ENCODE peak calls at places on chromosomes 5 and 9, in nine cellular contexts. Y is GM23338, P is neural progenitor cell, W is mammary epithelial cell, L is DND-41, S is hepatocyte, N is HCT116, C is astrocyte, F is IMR-90. A is an unnamed sample. For H3K36me3, the result is how much of the 10 kb centered on the place peaks cover.

GRCh38 chr9:116873937-116874900 is 187.1 kb downstream of the TRIM32 start:
- DNase-seq in C (no peak), S (no peak), F (no peak), Y (no peak), P (no peak), L (no peak), N (no peak), W (no peak), A (no peak)

GRCh38 chr9:98430535-98430934 is 175.1 kb upstream of the TBC1D2 start:
- DNase-seq in Y (no peak), F (peak), L (no peak), N (no peak), S (no peak), C (peak), P (no peak), W (no peak), A (no peak)

GRCh38 chr5:111829701-111830100 is 72.7 kb upstream of the NREP start:
- DNase-seq in P (no peak), N (no peak), S (no peak), W (peak), Y (no peak), F (peak), L (no peak), C (peak), A (peak)

GRCh38 chr5:15234366-15234765 is 265.6 kb upstream of the FBXL7 start:
- DNase-seq in P (peak), L (no peak), Y (peak), C (no peak), N (no peak), F (peak), W (peak), S (no peak), A (no peak)

GRCh38 chr9:114386361-114386885 is 1.4 kb downstream of the AKNA start:
- DNase-seq in Y (no peak), P (no peak), F (no peak), L (peak), N (no peak), S (no peak), W (no peak), C (no peak), A (no peak)

GRCh38 chr5:137630972-137631370 is 104.9 kb downstream of the KLHL3 start:
- DNase-seq in L (no peak), Y (peak), P (peak), S (no peak), N (no peak), F (peak), C (peak), W (no peak), A (no peak)

GRCh38 chr5:173862047-173862477 is 26.1 kb upstream of the CPEB4 start:
- DNase-seq in C (no peak), N (no peak), W (no peak), L (no peak), F (no peak), P (no peak), Y (no peak), S (no peak), A (no peak)

GRCh38 chr5:55143624-55144023 is 16.3 kb upstream of the GPX8 start:
- DNase-seq in P (no peak), W (no peak), C (no peak), N (no peak), L (no peak), F (no peak), S (peak), Y (no peak), A (no peak)

GRCh38 chr9:18250051-18250450 is 223.9 kb upstream of the ADAMTSL1 start:
- DNase-seq in N (no peak), W (no peak), F (no peak), L (no peak), C (no peak), P (no peak), Y (no peak), S (no peak), A (no peak)

GRCh38 chr5:179205277-179205676 is 140.0 kb downstream of the ADAMTS2 start:
- DNase-seq in W (no peak), Y (no peak), P (no peak), N (no peak), L (no peak), S (no peak), F (no peak), C (no peak), A (no peak)

GRCh38 chr9:6467006-6467625 is 54.1 kb downstream of the UHRF2 start:
- DNase-seq in F (no peak), S (no peak), P (no peak), N (no peak), W (peak), Y (no peak), C (no peak), L (no peak), A (no peak)

GRCh38 chr5:177552839-177553455 is 1.4 kb downstream of the FAM193B start:
- DNase-seq in W (peak), C (no peak), L (no peak), S (no peak), N (no peak), Y (peak), F (no peak), P (peak), A (no peak)

GRCh38 chr5:96509721-96510383 is 76.8 kb upstream of the PCSK1 start:
- DNase-seq in C (peak), Y (no peak), N (no peak), S (peak), L (no peak), W (peak), P (no peak), F (peak), A (no peak)

GRCh38 chr9:21708225-21708624 is 94.2 kb upstream of the MTAP start:
- DNase-seq in L (no peak), S (no peak), N (peak), F (no peak), Y (no peak), W (peak), C (peak), P (no peak), A (no peak)

GRCh38 chr9:33239922-33240321 is at the start of gene SPINK4:
- DNase-seq in S (peak), W (no peak), N (no peak), Y (no peak), F (peak), L (no peak), C (peak), P (no peak), A (no peak)

GRCh38 chr5:37846786-37847310 is 7.0 kb upstream of the GDNF start:
- DNase-seq in S (no peak), F (no peak), C (no peak), L (no peak), Y (no peak), N (no peak), P (no peak), W (no peak), A (no peak)

GRCh38 chr9:110105107-110105506 is 102.9 kb downstream of the C9orf152 start:
- DNase-seq in L (no peak), C (peak), P (no peak), S (no peak), W (no peak), Y (no peak), N (no peak), F (peak), A (no peak)

GRCh38 chr5:154945695-154946301 is 4.9 kb downstream of the MRPL22 start:
- DNase-seq in F (peak), S (no peak), P (peak), C (no peak), Y (peak), N (no peak), L (no peak), W (no peak), A (no peak)

GRCh38 chr5:29170609-29171008 is 2022.9 kb upstream of the CDH6 start:
- DNase-seq in Y (no peak), F (no peak), W (no peak), S (no peak), C (no peak), N (no peak), P (no peak), L (no peak), A (no peak)

GRCh38 chr5:62956597-62956996 is 378.0 kb downstream of the LRRC70 start:
- DNase-seq in L (no peak), N (no peak), W (no peak), F (no peak), C (no peak), S (no peak), P (no peak), Y (no peak), A (no peak)

GRCh38 chr5:149886060-149886459 is 58.5 kb downstream of the PDE6A start:
- DNase-seq in S (no peak), W (no peak), F (peak), P (no peak), C (peak), N (no peak), Y (no peak), L (no peak), A (no peak)

GRCh38 chr5:142671276-142671675 is 14.6 kb downstream of the FGF1 start:
- DNase-seq in N (no peak), L (no peak), S (no peak), W (no peak), F (peak), C (no peak), Y (no peak), P (no peak), A (no peak)

GRCh38 chr9:134641173-134641985 is at the start of gene COL5A1:
- DNase-seq in W (peak), S (peak), C (peak), F (peak), L (peak), Y (peak), N (no peak), P (peak), A (no peak)

GRCh38 chr5:145715412-145715811 is 119.7 kb downstream of the PRELID2 start:
- DNase-seq in Y (no peak), F (no peak), C (no peak), P (no peak), W (no peak), S (no peak), N (no peak), L (no peak), A (no peak)

DNA sequence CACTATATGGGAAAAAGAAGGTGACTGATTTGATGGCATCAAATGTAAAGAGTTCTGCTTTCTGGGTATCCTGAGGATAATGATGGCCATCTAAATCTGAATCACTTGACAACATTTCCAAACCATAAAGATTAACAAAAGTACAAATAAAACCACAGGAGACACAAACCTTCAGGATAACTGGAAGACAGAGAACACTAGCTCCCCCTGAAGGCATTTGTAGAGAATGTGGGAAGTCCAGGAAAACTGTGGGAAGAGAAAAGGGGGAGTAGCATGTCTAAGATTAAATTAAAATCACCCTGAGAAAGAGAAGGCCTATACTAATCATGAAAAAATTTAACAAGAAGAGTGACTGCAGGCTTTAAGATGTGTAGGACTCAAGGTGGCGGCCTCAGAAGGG is 116.2 kb downstream of the PRELID2 start:
- DNase-seq in N (peak), L (no peak), P (peak), W (peak), Y (peak), F (peak), C (peak), S (peak), A (no peak)
- TF ChIP-seq CTCF in N (peak), L (no peak), P (peak), W (peak), Y (peak), F (peak), C (peak), S (peak), A (peak)

GRCh38 chr9:2785060-2785459 is 58.8 kb downstream of the PUM3 start:
- DNase-seq in N (no peak), F (peak), L (no peak), P (no peak), Y (no peak), C (no peak), S (no peak), W (no peak), A (no peak)

GRCh38 chr9:2780846-2781245 is 63.0 kb downstream of the PUM3 start:
- DNase-seq in S (no peak), W (no peak), F (no peak), L (no peak), N (no peak), P (no peak), C (no peak), Y (no peak), A (no peak)

GRCh38 chr9:2778816-2779215 is 61.5 kb downstream of the KCNV2 start:
- DNase-seq in N (no peak), Y (no peak), W (no peak), P (no peak), L (no peak), F (no peak), S (no peak), C (no peak), A (no peak)

GRCh38 chr9:2780326-2780725 is 63.0 kb downstream of the KCNV2 start:
- DNase-seq in F (no peak), W (no peak), S (no peak), C (no peak), L (no peak), P (no peak), Y (no peak), N (no peak), A (no peak)

DNA sequence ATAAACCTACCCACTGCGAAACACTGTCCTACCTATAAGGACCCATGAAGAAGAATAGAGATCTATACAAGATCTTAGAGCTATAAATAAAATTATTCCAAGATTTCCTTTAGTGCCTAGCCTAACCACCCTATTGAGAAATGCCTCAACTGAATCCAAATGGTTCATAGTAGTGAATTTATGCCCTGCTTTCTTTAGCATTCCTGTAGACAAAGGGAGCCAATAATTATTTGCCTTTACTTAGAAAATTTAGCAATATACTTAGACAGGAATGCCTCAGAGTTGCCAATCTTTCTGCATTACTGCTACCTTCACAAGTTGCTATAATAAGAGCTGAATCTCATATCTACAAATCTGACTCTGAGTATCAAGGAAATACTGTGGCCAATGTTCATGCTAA is 62.6 kb downstream of the PUM3 start:
- DNase-seq in F (no peak), W (no peak), Y (no peak), L (no peak), S (no peak), P (no peak), N (no peak), C (no peak), A (no peak)
- H3K36me3 ChIP-seq in F (under half), W (under half), Y (under half), L (half or more), S (under half), P (under half), N (under half), C (under half), A (under half)

DNA sequence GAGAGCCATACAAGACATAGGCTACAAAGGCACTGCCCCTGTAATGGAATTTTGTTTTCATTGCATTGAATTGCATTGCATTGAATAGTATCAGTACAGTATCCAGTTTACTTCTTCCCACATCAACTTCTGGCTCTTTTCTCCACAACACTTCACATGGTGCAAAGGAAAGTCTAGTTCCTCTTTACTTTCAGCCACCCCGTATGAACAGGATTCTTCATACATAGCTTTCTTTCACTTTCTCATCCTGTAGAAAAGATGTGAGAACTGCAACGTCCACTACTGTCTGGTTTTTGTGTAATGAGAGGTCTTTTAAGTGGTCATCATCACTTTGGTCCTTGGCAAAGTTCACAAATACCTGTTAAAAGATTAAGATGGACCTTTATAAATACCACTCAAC is 20.2 kb downstream of the NIPSNAP3B start:
- DNase-seq in S (no peak), F (no peak), L (no peak), P (no peak), C (no peak), N (no peak), W (no peak), Y (no peak), A (no peak)
- H2AFZ ChIP-seq in S (no peak), F (no peak), L (no peak), P (no peak), C (no peak), N (no peak), W (no peak), Y (no peak), A (no peak)

GRCh38 chr5:135891804-135892203 is 3.8 kb downstream of the IL9 start:
- DNase-seq in L (no peak), F (no peak), N (no peak), Y (peak), P (peak), W (no peak), S (no peak), C (no peak), A (no peak)
- TF ChIP-seq CTCF in L (no peak), F (no peak), N (peak), Y (peak), P (peak), W (peak), S (peak), C (peak), A (peak)

GRCh38 chr9:131206495-131206894 is 69.8 kb downstream of the FAM78A start:
- DNase-seq in L (no peak), C (no peak), W (no peak), P (no peak), F (no peak), S (no peak), Y (no peak), N (no peak), A (no peak)
- H3K36me3 ChIP-seq in L (half or more), C (under half), W (under half), P (under half), F (under half), S (under half), Y (under half), N (under half), A (under half)

GRCh38 chr9:78568774-78569173 is 271.8 kb downstream of the PSAT1 start:
- DNase-seq in W (no peak), Y (no peak), P (no peak), C (no peak), S (no peak), F (no peak), N (no peak), L (no peak), A (no peak)

GRCh38 chr9:78567693-78568092 is 270.8 kb downstream of the PSAT1 start:
- DNase-seq in S (no peak), F (no peak), P (peak), N (no peak), W (peak), Y (no peak), C (no peak), L (no peak), A (no peak)

GRCh38 chr9:78565481-78565880 is 268.6 kb downstream of the PSAT1 start:
- DNase-seq in W (no peak), Y (no peak), L (no peak), C (no peak), F (no peak), N (no peak), P (no peak), S (no peak), A (no peak)

GRCh38 chr9:78566948-78567675 is 270.2 kb downstream of the PSAT1 start:
- DNase-seq in W (peak), F (peak), Y (no peak), L (no peak), C (peak), P (no peak), S (no peak), N (no peak), A (no peak)

GRCh38 chr9:78566521-78566920 is 269.6 kb downstream of the PSAT1 start:
- DNase-seq in P (no peak), S (no peak), W (no peak), F (no peak), Y (no peak), N (no peak), C (no peak), L (no peak), A (no peak)
- H2AFZ ChIP-seq in P (no peak), S (no peak), W (peak), F (peak), Y (no peak), N (no peak), C (no peak), L (no peak), A (no peak)

GRCh38 chr9:85713897-85714296 is 27.9 kb downstream of the AGTPBP1 start:
- DNase-seq in L (no peak), F (no peak), Y (no peak), P (no peak), S (no peak), C (peak), W (no peak), N (no peak), A (no peak)

GRCh38 chr9:85717220-85717619 is 24.5 kb downstream of the AGTPBP1 start:
- DNase-seq in N (no peak), L (no peak), P (no peak), F (no peak), C (no peak), Y (no peak), W (no peak), S (no peak), A (no peak)

GRCh38 chr9:85715587-85715986 is 26.2 kb downstream of the AGTPBP1 start:
- DNase-seq in C (no peak), P (no peak), W (no peak), Y (no peak), F (no peak), L (no peak), S (no peak), N (no peak), A (no peak)

DNA sequence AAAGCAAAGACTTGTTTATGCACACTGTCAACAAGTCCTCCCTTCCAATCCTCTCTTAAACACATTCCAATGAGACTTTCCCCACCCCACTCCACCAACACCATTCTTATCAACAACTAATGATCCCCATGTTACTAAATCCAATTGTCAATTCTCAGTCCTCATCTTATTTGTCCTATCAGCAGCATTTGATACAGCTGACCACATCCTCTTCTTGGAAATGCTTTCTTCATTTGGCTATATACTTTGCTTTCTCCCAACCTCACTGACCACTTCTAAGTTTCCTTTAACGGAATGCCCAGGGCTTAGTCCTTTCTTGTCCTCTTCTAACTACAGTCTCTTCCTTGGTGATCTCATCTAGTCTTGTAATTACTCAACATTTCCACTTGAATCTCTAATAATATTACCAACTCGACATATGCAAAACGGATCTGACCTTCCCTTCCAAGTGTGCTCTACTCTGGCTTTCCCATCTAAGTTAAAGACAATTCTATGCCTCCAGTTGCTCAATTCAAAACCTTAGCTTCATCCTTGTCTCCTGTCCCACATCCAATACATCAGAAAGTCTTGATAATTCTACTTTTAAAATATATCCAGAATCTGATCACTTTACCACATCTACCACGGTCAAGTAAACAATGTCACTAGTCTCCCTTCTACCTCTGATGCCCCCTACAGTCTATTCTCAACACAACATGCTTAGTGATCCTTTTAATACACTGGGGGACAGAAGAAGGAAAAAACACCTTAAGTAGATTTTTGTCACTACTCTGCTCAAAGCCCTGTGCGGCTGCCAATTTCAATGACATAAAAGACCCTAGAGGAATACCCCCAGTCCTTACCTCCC is 25.5 kb downstream of the AGTPBP1 start:
- DNase-seq in P (no peak), F (no peak), C (no peak), S (no peak), Y (peak), L (no peak), N (no peak), W (no peak), A (no peak)
- TF ChIP-seq CTCF in P (peak), F (no peak), C (no peak), S (no peak), Y (peak), L (peak), N (peak), W (no peak), A (no peak)

DNA sequence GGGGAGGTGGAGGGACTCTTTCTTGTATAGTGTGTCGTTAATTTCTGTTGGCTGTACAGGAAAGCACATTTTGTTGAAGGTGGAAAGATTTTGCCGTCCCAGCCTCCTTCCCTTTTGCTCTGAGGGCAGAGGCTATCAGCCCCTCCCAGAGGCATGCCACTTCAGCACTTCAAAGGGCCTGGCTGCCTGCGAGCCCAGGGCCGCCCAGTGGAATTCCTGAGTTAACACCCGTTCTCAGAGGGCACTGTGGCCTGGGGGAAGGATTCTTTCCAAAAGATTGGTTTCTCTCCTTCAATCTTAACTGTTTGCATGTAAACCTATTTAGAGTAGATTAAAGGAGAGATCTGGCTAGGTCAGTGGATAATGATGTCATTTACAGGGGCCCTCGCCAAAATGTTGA is 238.6 kb downstream of the FANCC start:
- DNase-seq in N (no peak), P (peak), W (no peak), L (no peak), Y (peak), S (no peak), F (no peak), C (no peak), A (no peak)
- H3K36me3 ChIP-seq in N (under half), P (under half), W (under half), L (under half), Y (under half), S (under half), F (half or more), C (under half), A (under half)